ENCODE peak calls at places on chromosomes 13 and 19, in ten cellular contexts. L is lung; S is fibroblast of lung; B is uterus; W is psoas muscle; Z is OCI-LY7; E is esophagus muscularis mucosa; F is esophagus squamous epithelium; Q is effector memory CD4-positive, alpha-beta T cell; Y is IMR-90. T is an unnamed sample.

GRCh38 chr19:2014731-2015610 is 543 bp downstream of the BTBD2 start:
- DNase-seq in L (no peak), S (no peak), B (no peak), W (no peak), Z (peak; percentile 64), E (no peak), F (no peak), Q (no peak), Y (no peak), T (no peak)

GRCh38 chr13:66520511-66521390 is 709.4 kb downstream of the PCDH9 start:
- DNase-seq in L (no peak), S (peak; percentile 66), B (no peak), W (no peak), Z (no peak), E (no peak), F (no peak), Q (no peak), Y (no peak), T (no peak)

GRCh38 chr19:57620673-57621348 is 6.8 kb downstream of the ZNF134 start:
- DNase-seq in L (no peak), S (peak; percentile 21), B (no peak), W (no peak), Z (no peak), E (no peak), F (no peak), Q (no peak), Y (peak; percentile 15), T (no peak)

GRCh38 chr19:40982594-40983101 is 8.4 kb upstream of the CYP2B6 start:
- DNase-seq in L (no peak), S (peak; percentile 48), B (no peak), W (no peak), Z (no peak), E (no peak), F (no peak), Q (no peak), Y (peak; percentile 32), T (no peak)

GRCh38 chr13:25525884-25526283 is 154.1 kb downstream of the ATP8A2 start:
- DNase-seq in L (no peak), S (no peak), B (no peak), W (no peak), Z (no peak), E (no peak), F (no peak), Q (no peak), Y (no peak), T (no peak)

GRCh38 chr13:71759506-71760225 is 107.3 kb downstream of the DACH1 start:
- DNase-seq in L (no peak), S (peak; percentile 47), B (no peak), W (no peak), Z (no peak), E (no peak), F (no peak), Q (no peak), Y (no peak), T (no peak)

GRCh38 chr19:40623403-40624239 is 22.5 kb downstream of the LTBP4 start:
- DNase-seq in L (no peak), S (peak; percentile 99), B (peak; percentile 24), W (no peak), Z (peak; percentile 77), E (no peak), F (no peak), Q (no peak), Y (peak; percentile 18), T (no peak)

GRCh38 chr13:80441968-80442367 is 101.0 kb upstream of the SPRY2 start:
- DNase-seq in L (no peak), S (no peak), B (no peak), W (no peak), Z (no peak), E (no peak), F (no peak), Q (no peak), Y (no peak), T (no peak)

GRCh38 chr13:74930402-74931165 is 551.4 kb downstream of the TBC1D4 start:
- DNase-seq in L (no peak), S (peak; percentile 74), B (no peak), W (no peak), Z (no peak), E (no peak), F (no peak), Q (no peak), Y (peak; percentile 61), T (no peak)

GRCh38 chr13:98142427-98143156 is at the start of gene FARP1:
- DNase-seq in L (peak; percentile 71), S (peak; percentile 64), B (peak; percentile 55), W (peak; percentile 76), Z (no peak), E (no peak), F (no peak), Q (no peak), Y (peak; percentile 65), T (peak; percentile 43)

GRCh38 chr13:93800342-93800741 is 573.7 kb downstream of the GPC6 start:
- DNase-seq in L (no peak), S (no peak), B (no peak), W (no peak), Z (no peak), E (no peak), F (no peak), Q (no peak), Y (no peak), T (no peak)

GRCh38 chr13:93810264-93810663 is 583.7 kb downstream of the GPC6 start:
- DNase-seq in L (no peak), S (no peak), B (no peak), W (no peak), Z (no peak), E (no peak), F (no peak), Q (no peak), Y (no peak), T (no peak)

DNA sequence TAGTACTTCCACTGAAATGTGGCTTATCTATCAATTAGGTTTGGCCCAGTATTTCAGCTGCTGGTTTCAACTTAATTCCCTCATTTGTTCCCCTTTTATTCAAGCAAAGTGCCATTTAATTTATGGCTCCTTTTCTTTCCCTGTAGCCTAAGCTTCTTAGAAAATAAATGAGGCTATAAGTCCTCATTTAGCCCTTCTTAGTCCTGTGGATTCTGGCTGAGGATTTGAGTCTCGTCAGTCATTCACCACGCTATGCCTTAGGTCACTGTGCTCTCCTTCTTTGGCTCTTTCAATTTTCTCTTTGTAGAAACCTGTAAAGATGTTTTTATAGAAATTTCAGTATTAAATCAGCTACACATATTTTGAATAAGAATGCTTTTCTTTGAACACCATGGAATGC is 579.1 kb downstream of the GPC6 start:
- DNase-seq in L (no peak), S (no peak), B (no peak), W (no peak), Z (no peak), E (no peak), F (no peak), Q (no peak), Y (no peak), T (no peak)
- H3K4me1 ChIP-seq in L (no peaks in the 10 kb centered on the region), S (no peaks in the 10 kb centered on the region), B (no peaks in the 10 kb centered on the region), W (no peaks in the 10 kb centered on the region), Z (no peaks in the 10 kb centered on the region), E (no peaks in the 10 kb centered on the region), F (no peaks in the 10 kb centered on the region), Q (no peaks in the 10 kb centered on the region), Y (no peaks in the 10 kb centered on the region), T (no peaks in the 10 kb centered on the region)

GRCh38 chr19:4968462-4969291 is at the start of gene KDM4B:
- DNase-seq in L (peak; percentile 99), S (peak; percentile 99), B (peak; percentile 99), W (peak; percentile 100), Z (peak; percentile 99), E (peak; percentile 100), F (peak; percentile 100), Q (peak; percentile 99), Y (peak; percentile 99), T (peak; percentile 100)

GRCh38 chr19:4971424-4971793 is 2.5 kb downstream of the KDM4B start:
- DNase-seq in L (no peak), S (no peak), B (no peak), W (no peak), Z (peak; percentile 53), E (no peak), F (no peak), Q (no peak), Y (no peak), T (peak; percentile 73)

GRCh38 chr19:4969292-4969771 is 419 bp downstream of the KDM4B start:
- DNase-seq in L (no peak), S (no peak), B (no peak), W (no peak), Z (no peak), E (no peak), F (no peak), Q (no peak), Y (no peak), T (no peak)

GRCh38 chr19:4970558-4971423 is 1.9 kb downstream of the KDM4B start:
- DNase-seq in L (no peak), S (no peak), B (no peak), W (no peak), Z (no peak), E (no peak), F (no peak), Q (no peak), Y (no peak), T (peak; percentile 68)

DNA sequence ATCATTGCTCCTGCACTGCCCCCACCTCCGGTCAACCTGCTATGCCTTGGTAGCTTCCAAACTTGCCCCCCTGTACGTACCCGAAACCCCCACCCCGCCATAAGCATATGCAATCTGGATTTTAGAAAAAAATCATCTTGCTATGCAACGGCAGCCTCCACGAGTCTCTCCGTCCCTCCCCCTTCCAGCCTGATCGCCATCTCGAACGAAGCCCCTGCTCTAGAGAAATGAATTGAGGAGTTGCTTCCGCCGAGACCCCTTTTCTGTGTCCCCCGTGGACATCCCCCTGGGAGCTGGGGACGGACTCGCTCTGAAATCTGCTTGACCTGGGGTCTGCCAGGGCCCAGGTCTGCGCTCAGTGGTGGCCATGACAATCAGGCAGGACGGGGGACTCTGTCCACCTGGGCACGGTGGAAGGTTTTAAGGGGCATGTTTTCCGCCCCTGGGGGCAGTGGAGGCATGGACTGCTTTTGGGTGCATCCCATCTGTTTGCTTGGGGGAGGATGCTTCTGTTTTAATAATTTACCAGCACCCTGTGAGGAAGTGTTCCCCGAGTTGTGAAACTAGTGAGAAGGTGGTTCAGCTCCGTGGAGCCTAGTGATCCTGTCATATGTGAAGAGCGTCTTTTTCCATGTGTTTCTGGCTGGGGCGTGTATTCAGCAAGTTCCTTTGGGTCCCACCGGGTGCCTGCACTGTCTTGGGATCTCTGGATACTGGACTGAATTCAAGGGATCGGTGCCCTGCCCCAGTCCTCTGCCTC is 1.0 kb downstream of the KDM4B start:
- DNase-seq in L (no peak), S (peak; percentile 23), B (no peak), W (no peak), Z (peak; percentile 43), E (no peak), F (no peak), Q (no peak), Y (no peak), T (no peak)
- H3K4me1 ChIP-seq in L (no peaks in the 10 kb centered on the region), S (peaks cover 14% of the 10 kb centered on the region), B (peaks cover 17% of the 10 kb centered on the region), W (peaks cover 42% of the 10 kb centered on the region), Z (peaks cover 34% of the 10 kb centered on the region), E (peaks cover 38% of the 10 kb centered on the region), F (peaks cover 43% of the 10 kb centered on the region), Q (peaks cover 22% of the 10 kb centered on the region), Y (peaks cover 22% of the 10 kb centered on the region), T (peaks cover 49% of the 10 kb centered on the region)

GRCh38 chr19:47618771-47619170 is 9.8 kb downstream of the BICRA start:
- DNase-seq in L (no peak), S (peak; percentile 70), B (peak; percentile 55), W (peak; percentile 84), Z (no peak), E (no peak), F (no peak), Q (no peak), Y (peak; percentile 43), T (peak; percentile 75)
- H3K4me1 ChIP-seq in L (no peaks in the 10 kb centered on the region), S (no peaks in the 10 kb centered on the region), B (peaks cover 8% of the 10 kb centered on the region), W (peaks cover 34% of the 10 kb centered on the region), Z (peaks cover 4% of the 10 kb centered on the region), E (peaks cover 31% of the 10 kb centered on the region), F (peaks cover 9% of the 10 kb centered on the region), Q (peaks cover 5% of the 10 kb centered on the region), Y (peaks cover 12% of the 10 kb centered on the region), T (peaks cover 47% of the 10 kb centered on the region)

GRCh38 chr19:38717855-38718254 is 26.4 kb downstream of the CAPN12 start:
- DNase-seq in L (no peak), S (no peak), B (no peak), W (no peak), Z (no peak), E (no peak), F (no peak), Q (no peak), Y (no peak), T (no peak)
- H3K4me1 ChIP-seq in L (no peaks in the 10 kb centered on the region), S (peaks cover 19% of the 10 kb centered on the region), B (peaks cover 10% of the 10 kb centered on the region), W (peaks cover 54% of the 10 kb centered on the region), Z (no peaks in the 10 kb centered on the region), E (peaks cover 84% of the 10 kb centered on the region), F (peaks cover 11% of the 10 kb centered on the region), Q (no peaks in the 10 kb centered on the region), Y (peaks cover 15% of the 10 kb centered on the region), T (peaks cover 39% of the 10 kb centered on the region)

T was measured in gastrocnemius medialis.